ENCODE peak calls at places on chromosomes 2 and 18, in ten cellular contexts. N is AG04450, U is fibroblast of lung, T is A549, P is endodermal cell, K is tibial nerve, E is astrocyte, X is heart left ventricle, G is breast epithelium, D is ovary. Y is an unnamed sample.

GRCh38 chr18:23232331-23232730 is 97.0 kb downstream of the CABLES1 start:
- DNase-seq in N (no peak), X (no peak), G (no peak), U (no peak), D (no peak), K (no peak), T (no peak), E (no peak), P (no peak), Y (no peak)

GRCh38 chr2:218367415-218368149 is 10.9 kb downstream of the CATIP start:
- DNase-seq in G (peak), N (no peak), E (peak), P (peak), X (peak), U (peak), T (peak), K (peak), D (peak), Y (peak)

GRCh38 chr2:129456681-129457080 is 522.8 kb upstream of the RAB6C start:
- DNase-seq in E (no peak), D (no peak), G (no peak), N (no peak), U (no peak), X (no peak), P (no peak), T (no peak), K (no peak), Y (no peak)

GRCh38 chr2:85734942-85735608 is 18.7 kb upstream of the ATOH8 start:
- DNase-seq in X (no peak), P (no peak), K (no peak), G (no peak), N (no peak), U (no peak), D (no peak), E (peak), T (no peak), Y (peak)

GRCh38 chr18:23442958-23443357 is 10.1 kb upstream of the RIOK3 start:
- DNase-seq in U (no peak), P (no peak), N (no peak), X (no peak), D (no peak), E (no peak), K (no peak), G (no peak), T (no peak), Y (no peak)

GRCh38 chr2:158319269-158319668 is 137.3 kb downstream of the CCDC148 start:
- DNase-seq in X (no peak), G (no peak), D (no peak), E (no peak), P (no peak), T (no peak), K (no peak), U (no peak), N (no peak), Y (no peak)

GRCh38 chr2:62227386-62228075 is 31.6 kb downstream of the B3GNT2 start:
- DNase-seq in D (no peak), P (no peak), G (no peak), U (no peak), T (no peak), X (no peak), N (no peak), E (no peak), K (no peak), Y (no peak)

GRCh38 chr2:203808041-203808750 is 59.4 kb upstream of the CTLA4 start:
- DNase-seq in D (no peak), X (no peak), U (peak), T (no peak), P (no peak), E (peak), K (no peak), N (peak), G (no peak), Y (peak)

GRCh38 chr2:37325625-37326071 is 1.0 kb upstream of the PRKD3 start:
- DNase-seq in D (no peak), E (no peak), P (peak), X (no peak), T (no peak), N (no peak), U (no peak), K (no peak), G (no peak), Y (no peak)

GRCh38 chr2:128545085-128545484 is 226.4 kb upstream of the HS6ST1 start:
- DNase-seq in D (no peak), T (no peak), X (no peak), N (no peak), U (no peak), E (no peak), G (no peak), P (no peak), K (no peak), Y (no peak)

GRCh38 chr2:28365158-28365557 is 27.5 kb upstream of the FOSL2 start:
- DNase-seq in G (no peak), X (no peak), T (no peak), E (no peak), U (no peak), N (no peak), K (no peak), P (no peak), D (no peak), Y (no peak)

GRCh38 chr2:176227874-176228273 is 39.4 kb downstream of the HOXD1 start:
- DNase-seq in P (no peak), D (no peak), K (no peak), N (no peak), G (no peak), T (no peak), U (no peak), E (no peak), X (no peak), Y (no peak)

GRCh38 chr2:8149985-8150547 is 531.8 kb upstream of the ID2 start:
- DNase-seq in K (no peak), U (no peak), N (no peak), E (peak), D (no peak), T (no peak), X (no peak), P (peak), G (no peak), Y (peak)

GRCh38 chr18:60358516-60358915 is 14.1 kb downstream of the MC4R start:
- DNase-seq in D (no peak), K (no peak), N (peak), E (peak), G (no peak), X (no peak), T (no peak), P (no peak), U (peak), Y (peak)

GRCh38 chr18:12838178-12838634 is 45.8 kb downstream of the PTPN2 start:
- DNase-seq in X (no peak), T (peak), U (peak), D (peak), G (no peak), E (peak), P (peak), K (no peak), N (peak), Y (peak)

GRCh38 chr2:20452551-20452950 is 5.7 kb downstream of the RHOB start:
- DNase-seq in X (no peak), G (no peak), N (no peak), K (peak), E (peak), T (no peak), D (peak), P (peak), U (peak), Y (peak)

GRCh38 chr2:31693882-31694281 is 113.1 kb upstream of the SRD5A2 start:
- DNase-seq in X (no peak), N (no peak), D (no peak), G (no peak), T (no peak), K (no peak), U (peak), E (peak), P (no peak), Y (no peak)

GRCh38 chr2:68169308-68169707 is 11.6 kb downstream of the PNO1 start:
- DNase-seq in E (no peak), G (no peak), P (no peak), K (no peak), X (no peak), N (no peak), U (no peak), D (no peak), T (peak), Y (no peak)

GRCh38 chr18:66951750-66952149 is 347.9 kb upstream of the CDH19 start:
- DNase-seq in P (no peak), E (no peak), D (no peak), K (no peak), T (no peak), U (no peak), N (no peak), G (no peak), X (no peak), Y (no peak)

GRCh38 chr2:178233428-178233827 is 39.1 kb downstream of the OSBPL6 start:
- DNase-seq in T (no peak), E (no peak), X (no peak), G (no peak), N (no peak), U (no peak), P (no peak), D (no peak), K (no peak), Y (no peak)

GRCh38 chr2:177606636-177607035 is 214.1 kb downstream of the AGPS start:
- DNase-seq in P (no peak), U (peak), X (no peak), D (no peak), N (no peak), T (no peak), K (no peak), E (peak), G (no peak), Y (peak)

GRCh38 chr18:37270046-37270665 is 295.4 kb downstream of the CELF4 start:
- DNase-seq in E (peak), U (peak), K (peak), N (peak), G (no peak), P (peak), X (peak), T (no peak), D (peak), Y (peak)

GRCh38 chr2:66577331-66578041 is 142.6 kb downstream of the MEIS1 start:
- DNase-seq in T (peak), K (no peak), G (no peak), U (peak), N (no peak), X (peak), P (peak), D (peak), E (no peak), Y (no peak)

GRCh38 chr2:146365041-146365440 is 1479.8 kb upstream of the ACVR2A start:
- DNase-seq in P (no peak), U (no peak), T (no peak), K (no peak), N (no peak), E (no peak), G (no peak), D (no peak), X (no peak), Y (no peak)

GRCh38 chr2:62672601-62673000 is 32.9 kb upstream of the EHBP1 start:
- DNase-seq in E (peak), T (peak), U (peak), N (peak), K (no peak), G (no peak), P (peak), D (no peak), X (no peak), Y (peak)

GRCh38 chr2:186558512-186559276 is 31.2 kb upstream of the ITGAV start:
- DNase-seq in G (no peak), E (peak), K (no peak), T (no peak), U (no peak), N (no peak), D (no peak), P (no peak), X (no peak), Y (no peak)

GRCh38 chr2:185291035-185291647 is 447.5 kb upstream of the FSIP2 start:
- DNase-seq in U (peak), G (peak), N (no peak), X (no peak), P (peak), T (no peak), K (no peak), D (no peak), E (peak), Y (peak)

GRCh38 chr2:96325038-96325883 is at the start of gene ITPRIPL1:
- DNase-seq in T (no peak), U (no peak), N (no peak), X (no peak), E (no peak), P (peak), D (no peak), G (no peak), K (no peak), Y (no peak)

GRCh38 chr18:9949315-9949714 is 35.5 kb downstream of the VAPA start:
- DNase-seq in P (no peak), E (no peak), D (no peak), X (no peak), T (no peak), G (no peak), U (no peak), K (no peak), N (no peak), Y (no peak)

GRCh38 chr18:9949861-9950260 is 36.0 kb downstream of the VAPA start:
- DNase-seq in N (no peak), D (no peak), K (no peak), X (no peak), T (no peak), P (no peak), U (no peak), E (no peak), G (no peak), Y (no peak)

GRCh38 chr18:9944805-9945204 is 31.0 kb downstream of the VAPA start:
- DNase-seq in N (no peak), E (no peak), X (no peak), P (no peak), G (no peak), K (no peak), U (no peak), T (no peak), D (no peak), Y (no peak)

GRCh38 chr18:9946831-9947230 is 33.0 kb downstream of the VAPA start:
- DNase-seq in D (no peak), G (no peak), U (no peak), X (no peak), K (no peak), E (no peak), P (no peak), T (no peak), N (no peak), Y (no peak)

GRCh38 chr18:9947248-9947647 is 33.4 kb downstream of the VAPA start:
- DNase-seq in E (no peak), D (no peak), P (no peak), G (no peak), T (no peak), N (no peak), U (no peak), K (no peak), X (no peak), Y (no peak)
- H3K4me3 ChIP-seq in E (no peak), D (no peak), P (no peak), G (no peak), T (no peak), N (no peak), U (no peak), K (no peak), X (no peak), Y (no peak)

GRCh38 chr2:48006094-48006493 is 99.8 kb upstream of the FBXO11 start:
- DNase-seq in X (no peak), U (no peak), T (no peak), D (no peak), P (no peak), N (no peak), G (no peak), K (no peak), E (no peak), Y (no peak)

GRCh38 chr2:48009256-48009655 is 103.0 kb upstream of the FBXO11 start:
- DNase-seq in G (no peak), N (no peak), E (peak), P (no peak), U (no peak), T (no peak), D (no peak), X (no peak), K (no peak), Y (no peak)

DNA sequence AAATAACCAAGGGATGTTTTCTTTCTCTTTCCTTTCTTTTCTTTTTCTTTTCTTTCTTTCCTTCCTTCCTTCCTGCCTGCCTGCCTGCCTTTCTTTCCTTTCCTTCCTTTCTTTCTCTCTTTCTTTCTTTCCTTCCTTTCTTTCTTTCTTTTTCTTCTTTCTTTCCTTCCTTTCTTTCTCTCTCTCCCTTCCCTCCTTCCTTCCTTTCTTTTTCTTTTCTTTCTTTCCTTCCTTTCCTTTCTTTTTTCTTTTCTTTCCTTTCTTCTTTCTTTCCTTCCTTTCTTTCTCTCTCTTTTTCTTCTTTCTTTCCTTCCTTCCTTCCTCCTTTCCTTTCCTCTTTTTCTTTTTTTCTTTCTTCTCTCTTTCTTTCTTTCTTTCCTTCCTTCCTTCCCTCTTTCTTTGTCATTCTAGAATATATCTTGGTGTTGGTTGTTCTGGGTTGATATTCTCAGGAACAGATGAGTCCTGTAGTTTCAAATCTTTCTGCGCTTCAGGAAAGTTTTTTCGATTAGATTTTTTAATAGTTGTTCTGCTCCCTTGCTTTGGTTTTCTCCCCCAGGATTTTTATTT is 101.5 kb upstream of the FBXO11 start:
- DNase-seq in U (no peak), E (no peak), D (no peak), N (no peak), X (no peak), G (no peak), K (no peak), T (no peak), P (no peak), Y (no peak)
- TF ChIP-seq CTCF in U (no peak), E (no peak), D (no peak), N (no peak), X (no peak), G (no peak), K (no peak), T (no peak), P (no peak), Y (no peak)

GRCh38 chr2:223725986-223726970 is 111.1 kb downstream of the AP1S3 start:
- DNase-seq in U (no peak), N (no peak), G (no peak), K (no peak), T (no peak), P (peak), X (no peak), D (no peak), E (no peak), Y (no peak)
- H3K27ac ChIP-seq in U (peak), N (peak), G (peak), K (peak), T (peak), P (peak), X (peak), D (no peak), E (peak), Y (peak)

GRCh38 chr2:220224711-220225519 is 597.5 kb downstream of the SLC4A3 start:
- DNase-seq in P (no peak), K (no peak), E (peak), U (peak), D (no peak), X (no peak), T (no peak), N (peak), G (no peak), Y (no peak)

GRCh38 chr2:220226541-220226940 is 599.1 kb downstream of the SLC4A3 start:
- DNase-seq in G (no peak), U (no peak), E (no peak), D (no peak), K (no peak), N (no peak), T (no peak), X (no peak), P (no peak), Y (no peak)

GRCh38 chr2:220226076-220226475 is 598.6 kb downstream of the SLC4A3 start:
- DNase-seq in G (no peak), N (no peak), U (no peak), E (peak), X (no peak), D (no peak), P (no peak), K (no peak), T (no peak), Y (no peak)

GRCh38 chr2:220227272-220227920 is 600.0 kb downstream of the SLC4A3 start:
- DNase-seq in T (no peak), D (no peak), K (no peak), U (peak), X (no peak), G (no peak), E (peak), N (peak), P (no peak), Y (no peak)

DNA sequence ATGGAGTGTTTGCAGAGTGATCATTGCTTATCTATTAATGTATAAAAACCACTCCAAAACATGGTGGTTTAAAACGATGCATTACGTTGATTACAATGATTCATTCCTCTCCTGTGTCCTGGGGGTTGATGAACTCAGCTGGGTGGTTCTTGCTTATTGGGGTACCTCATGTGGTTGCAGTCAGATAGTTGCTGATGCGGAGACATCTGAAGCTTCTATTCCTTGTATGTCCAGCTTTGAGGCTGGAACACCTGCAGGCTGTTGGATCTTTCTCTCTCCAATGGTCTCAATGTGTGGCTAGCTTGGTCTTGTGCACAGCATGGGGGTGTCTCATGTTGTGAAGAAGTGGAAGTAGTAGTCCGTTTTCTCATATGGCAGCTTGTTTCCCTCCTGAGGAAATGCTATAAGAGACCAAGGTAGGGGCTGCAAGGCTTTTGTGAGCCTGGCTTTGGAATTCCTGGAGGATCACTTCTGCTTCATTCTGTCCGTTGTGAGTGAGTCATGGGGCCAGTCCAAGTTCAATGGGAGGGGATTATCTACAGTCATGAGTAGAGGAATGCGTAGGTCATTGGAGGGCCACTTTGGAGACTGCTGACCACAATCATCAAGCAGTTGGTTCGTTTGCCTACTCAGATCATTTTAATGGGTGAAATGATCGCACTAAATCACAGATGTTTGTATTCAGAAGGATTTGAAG is 601.0 kb downstream of the SLC4A3 start:
- DNase-seq in U (peak), E (peak), D (no peak), P (peak), T (peak), X (no peak), N (peak), K (no peak), G (no peak), Y (peak)
- H3K4me3 ChIP-seq in U (peak), E (peak), D (no peak), P (no peak), T (peak), X (no peak), N (peak), K (no peak), G (no peak), Y (peak)

DNA sequence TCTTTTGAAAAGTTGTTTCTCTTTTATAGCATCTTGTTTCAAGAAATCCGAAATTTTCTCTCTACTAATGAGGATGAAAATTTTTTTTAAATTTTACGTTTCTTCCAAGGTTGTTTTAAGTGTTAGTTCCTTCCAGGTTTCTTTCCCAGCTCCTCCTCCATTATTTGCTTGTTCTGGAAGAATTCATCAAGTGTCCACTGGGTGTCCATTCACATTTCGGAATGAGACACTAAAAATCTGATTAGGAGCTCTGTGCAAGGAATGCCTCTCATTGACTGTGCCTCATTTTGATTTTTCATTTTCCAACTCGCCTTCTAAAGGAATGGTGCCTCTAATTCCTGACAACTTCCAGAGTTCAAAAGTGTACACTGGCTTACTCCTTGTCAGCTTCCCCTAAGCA is 6.1 kb downstream of the SP100 start:
- DNase-seq in K (no peak), E (no peak), N (no peak), T (no peak), P (no peak), G (no peak), U (no peak), X (no peak), D (no peak), Y (no peak)
- TF ChIP-seq CTCF in K (no peak), E (no peak), N (no peak), T (no peak), P (no peak), G (no peak), U (no peak), X (no peak), D (no peak), Y (peak)

DNA sequence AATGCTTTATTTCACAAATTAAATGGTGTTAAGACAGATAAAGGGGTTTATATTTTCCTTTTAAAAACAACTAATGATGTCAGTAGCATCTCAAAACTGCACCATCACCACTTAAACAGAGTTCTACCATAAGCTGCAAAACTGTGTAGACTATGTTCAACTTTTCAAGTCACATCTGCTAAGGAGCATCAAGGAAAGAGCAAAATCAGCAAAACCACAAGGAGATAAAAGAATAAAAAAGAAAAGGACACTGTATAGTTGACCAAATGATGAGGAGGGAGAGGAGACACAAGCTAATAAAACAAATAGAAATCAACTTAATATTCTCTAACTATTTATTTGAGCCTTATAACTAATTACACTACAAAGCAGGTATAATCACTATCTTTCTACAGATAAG is 33.9 kb downstream of the PRPF40A start:
- DNase-seq in P (no peak), N (no peak), X (no peak), T (no peak), K (no peak), G (no peak), E (no peak), D (no peak), U (no peak), Y (no peak)
- H3K27ac ChIP-seq in P (no peak), N (no peak), X (no peak), T (no peak), K (no peak), G (no peak), E (no peak), D (no peak), U (no peak), Y (no peak)

Y was measured in brain microvascular endothelial cell.